ENCODE peak calls at places on chromosome 1, in seven cellular contexts. W, X, S, T, Y, O and M are unnamed samples.

GRCh38 chr1:85259866-85260345 is 444 bp upstream of the C1orf52 start:
- DNase-seq in O (no peak), T (no peak), Y (peak; percentile 26), W (no peak), X (no peak), S (no peak), M (no peak)

GRCh38 chr1:56645663-56646330 is 683 bp downstream of the PRKAA2 start:
- DNase-seq in Y (peak; percentile 31), W (no peak), X (peak; percentile 62), S (peak; percentile 64), T (no peak), O (no peak), M (no peak)

GRCh38 chr1:99264201-99265021 is at the start of gene PLPPR4:
- DNase-seq in X (peak; percentile 87), T (peak; percentile 72), O (peak; percentile 56), S (no peak), W (peak; percentile 55), Y (peak; percentile 27), M (peak; percentile 39)

GRCh38 chr1:223198628-223198965 is 55.5 kb upstream of the TLR5 start:
- DNase-seq in W (no peak), O (no peak), Y (no peak), S (no peak), X (no peak), T (no peak), M (no peak)

GRCh38 chr1:226615876-226616275 is 67.3 kb downstream of the STUM start:
- DNase-seq in X (no peak), T (peak; percentile 33), S (peak; percentile 41), W (no peak), Y (no peak), O (no peak), M (no peak)

GRCh38 chr1:192974701-192975100 is 84.5 kb downstream of the UCHL5 start:
- DNase-seq in O (no peak), X (no peak), Y (no peak), S (no peak), T (no peak), W (no peak), M (no peak)

GRCh38 chr1:242196101-242196500 is 197.2 kb upstream of the MAP1LC3C start:
- DNase-seq in X (no peak), O (no peak), Y (no peak), S (no peak), W (no peak), T (no peak), M (no peak)

GRCh38 chr1:84598846-84599741 is 24.9 kb upstream of the CTBS start:
- DNase-seq in O (no peak), W (no peak), Y (no peak), T (no peak), X (no peak), S (no peak), M (no peak)

GRCh38 chr1:153192697-153193096 is 10.5 kb upstream of the LELP1 start:
- DNase-seq in O (no peak), W (no peak), T (no peak), Y (no peak), X (peak; percentile 13), S (no peak), M (no peak)

GRCh38 chr1:170670751-170671628 is 7.1 kb downstream of the PRRX1 start:
- DNase-seq in T (no peak), S (peak; percentile 88), O (peak; percentile 34), Y (peak; percentile 48), W (peak; percentile 74), X (peak; percentile 86), M (peak; percentile 48)

GRCh38 chr1:241411056-241411775 is 54.2 kb upstream of the RGS7 start:
- DNase-seq in T (no peak), O (no peak), X (no peak), W (no peak), S (no peak), Y (no peak), M (no peak)

GRCh38 chr1:11187936-11188335 is 1.2 kb upstream of the ANGPTL7 start:
- DNase-seq in S (no peak), W (no peak), Y (no peak), X (no peak), T (no peak), O (no peak), M (no peak)

GRCh38 chr1:28537457-28538199 is 15.3 kb upstream of the TRNAU1AP start:
- DNase-seq in W (no peak), O (no peak), T (no peak), Y (no peak), X (no peak), S (no peak), M (no peak)

GRCh38 chr1:14426854-14427253 is 171.6 kb upstream of the KAZN start:
- DNase-seq in T (no peak), X (no peak), S (no peak), O (no peak), Y (no peak), W (no peak), M (no peak)

GRCh38 chr1:44327679-44328491 is 27.2 kb downstream of the ERI3 start:
- DNase-seq in X (no peak), Y (peak; percentile 85), W (peak; percentile 73), T (no peak), O (peak; percentile 80), S (peak; percentile 95), M (peak; percentile 76)

GRCh38 chr1:160800142-160800541 is 4.2 kb downstream of the LY9 start:
- DNase-seq in O (no peak), T (no peak), W (no peak), Y (no peak), S (no peak), X (no peak), M (no peak)

GRCh38 chr1:15355968-15356621 is 53.6 kb upstream of the EFHD2 start:
- DNase-seq in O (no peak), Y (no peak), X (no peak), S (no peak), T (no peak), W (no peak), M (no peak)

GRCh38 chr1:24862775-24863483 is 67.1 kb downstream of the RUNX3 start:
- DNase-seq in W (no peak), X (no peak), Y (no peak), T (no peak), O (no peak), S (peak; percentile 56), M (no peak)

GRCh38 chr1:46352363-46352762 is 11.8 kb downstream of the NSUN4 start:
- DNase-seq in X (no peak), W (no peak), O (no peak), Y (no peak), T (no peak), S (no peak), M (no peak)

GRCh38 chr1:175070818-175071217 is 3.2 kb downstream of the TNN start:
- DNase-seq in X (no peak), W (no peak), O (no peak), Y (no peak), S (no peak), T (no peak), M (no peak)

GRCh38 chr1:228464487-228464983 is 22.6 kb upstream of the RNF187 start:
- DNase-seq in X (peak; percentile 96), T (peak; percentile 90), O (peak; percentile 60), Y (peak; percentile 42), S (no peak), W (peak; percentile 59), M (peak; percentile 57)

DNA sequence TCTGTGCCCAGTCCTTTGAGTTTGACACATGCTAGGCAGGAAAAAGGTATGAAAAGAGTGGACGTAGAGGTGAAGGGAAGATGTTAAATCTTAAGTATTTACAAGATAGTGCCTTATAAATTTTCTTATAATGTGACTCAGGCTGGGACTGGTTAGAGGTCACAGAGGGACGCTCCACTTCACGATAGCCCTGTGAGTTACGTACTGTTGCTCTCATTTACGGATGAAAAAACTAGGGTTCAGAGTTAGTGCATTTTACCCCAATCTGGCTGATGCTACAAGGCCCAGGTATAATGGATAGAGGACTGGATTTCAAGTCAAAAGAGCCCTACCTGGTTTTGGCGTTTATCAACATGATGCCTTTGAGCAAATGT is 1.4 kb upstream of the TUT4 start:
- DNase-seq in S (no peak), O (no peak), X (peak; percentile 26), T (no peak), Y (no peak), W (no peak), M (no peak)
- H3K4me3 ChIP-seq in S (no peak overlapping the region), O (peak overlapping the region; percentile 89), X (peak overlapping the region; percentile 67), T (no peak overlapping the region), Y (no peak overlapping the region), W (peak overlapping the region; percentile 99), M (peak overlapping the region; percentile 98)

DNA sequence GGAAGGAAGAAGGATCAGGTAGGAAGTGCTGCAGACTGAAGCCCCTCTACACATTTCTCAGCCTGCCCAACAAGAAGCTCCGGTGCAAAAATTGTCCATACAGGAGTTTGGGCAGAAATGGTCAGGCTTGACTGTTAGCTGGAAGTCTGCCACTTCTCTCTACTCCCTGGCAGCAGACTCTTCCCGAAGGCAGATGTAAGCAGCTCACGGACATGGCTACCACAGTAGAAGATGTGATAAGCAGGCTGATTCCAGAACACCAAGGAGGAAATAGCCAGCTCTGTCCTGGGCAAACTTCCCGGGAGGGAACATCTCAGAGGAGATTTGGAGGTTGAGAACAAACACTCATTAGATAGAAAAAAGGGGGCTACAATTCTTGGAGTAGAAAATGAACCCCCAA is 52.6 kb downstream of the TRABD2B start:
- DNase-seq in S (no peak), Y (no peak), W (no peak), T (no peak), X (no peak), O (no peak), M (no peak)
- H3K27ac ChIP-seq in S (peak overlapping the region; percentile 50), Y (no peak overlapping the region), W (no peak overlapping the region), T (no peak overlapping the region), X (no peak overlapping the region), O (no peak overlapping the region), M (no peak overlapping the region)

DNA sequence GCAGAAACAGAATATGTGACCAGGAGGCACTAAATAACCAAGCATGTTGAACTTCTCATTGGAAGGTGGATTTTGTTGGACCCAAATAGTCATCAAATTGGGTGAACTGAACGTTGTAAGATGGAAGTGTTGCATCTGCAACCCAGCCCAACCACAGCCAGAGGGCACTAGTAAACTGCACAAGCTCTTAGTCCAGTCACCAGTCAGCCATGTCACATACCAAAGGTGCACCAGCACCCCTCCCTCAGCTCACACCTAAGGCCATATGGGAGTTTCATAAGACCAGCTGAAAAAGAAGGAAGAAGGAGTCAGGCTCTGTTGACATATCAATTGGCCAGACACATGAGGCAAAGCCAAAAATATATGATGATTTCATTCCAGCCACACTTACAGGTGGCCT is 481.7 kb upstream of the NR5A2 start:
- DNase-seq in S (no peak), X (peak; percentile 14), W (no peak), O (no peak), Y (no peak), T (no peak), M (no peak)
- TF ChIP-seq CTCF in S (no peak), X (peak; percentile 37), W (no peak), O (no peak), Y (no peak), T (no peak), M (no peak)

GRCh38 chr1:91622586-91622985 is 121.9 kb downstream of the CDC7 start:
- DNase-seq in W (peak; percentile 66), S (peak; percentile 95), X (no peak), Y (peak; percentile 91), O (no peak), T (no peak), M (peak; percentile 33)

GRCh38 chr1:91621360-91621759 is 120.7 kb downstream of the CDC7 start:
- DNase-seq in W (no peak), X (no peak), Y (no peak), T (no peak), S (no peak), O (no peak), M (no peak)

GRCh38 chr1:91623020-91623419 is 122.4 kb downstream of the CDC7 start:
- DNase-seq in Y (peak; percentile 62), S (no peak), T (no peak), O (no peak), X (no peak), W (no peak), M (no peak)

GRCh38 chr1:91621907-91622306 is 121.3 kb downstream of the CDC7 start:
- DNase-seq in X (no peak), S (no peak), Y (no peak), O (no peak), T (no peak), W (no peak), M (no peak)

GRCh38 chr1:91624331-91624730 is 123.7 kb downstream of the CDC7 start:
- DNase-seq in W (no peak), S (no peak), O (no peak), X (no peak), T (no peak), Y (no peak), M (no peak)
- H3K4me3 ChIP-seq in W (no peak overlapping the region), S (no peak overlapping the region), O (no peak overlapping the region), X (no peak overlapping the region), T (no peak overlapping the region), Y (no peak overlapping the region), M (no peak overlapping the region)